ENCODE peak calls at places on chromosome 13, in six cellular contexts. One of them, this sample, is unnamed.

GRCh38 chr13:110799246-110800236 is 86.0 kb downstream of the ING1 start:
- DNase-seq in amniotic epithelial cell: peak
- DNase-seq in heart left ventricle: peak
- DNase-seq in germinal center: no peak
- DNase-seq in effector CD4-positive, alpha-beta T cell: no peak
- DNase-seq in fibroblast of lung: peak
- DNase-seq in this sample: no peak

GRCh38 chr13:60047943-60048342 is 115.8 kb downstream of the DIAPH3 start:
- DNase-seq in heart left ventricle: no peak
- DNase-seq in germinal center: no peak
- DNase-seq in amniotic epithelial cell: no peak
- DNase-seq in fibroblast of lung: peak
- DNase-seq in effector CD4-positive, alpha-beta T cell: no peak
- DNase-seq in this sample: no peak

GRCh38 chr13:94182185-94182761 is 297.2 kb downstream of the DCT start:
- DNase-seq in amniotic epithelial cell: no peak
- DNase-seq in heart left ventricle: no peak
- DNase-seq in effector CD4-positive, alpha-beta T cell: no peak
- DNase-seq in fibroblast of lung: no peak
- DNase-seq in germinal center: no peak
- DNase-seq in this sample: no peak

GRCh38 chr13:21849323-21849722 is 178.4 kb downstream of the FGF9 start:
- DNase-seq in fibroblast of lung: no peak
- DNase-seq in amniotic epithelial cell: peak
- DNase-seq in germinal center: no peak
- DNase-seq in heart left ventricle: no peak
- DNase-seq in effector CD4-positive, alpha-beta T cell: peak
- DNase-seq in this sample: peak

GRCh38 chr13:76048126-76048525 is 412.0 kb downstream of the LMO7 start:
- DNase-seq in germinal center: no peak
- DNase-seq in effector CD4-positive, alpha-beta T cell: no peak
- DNase-seq in amniotic epithelial cell: no peak
- DNase-seq in heart left ventricle: no peak
- DNase-seq in fibroblast of lung: no peak
- DNase-seq in this sample: no peak

GRCh38 chr13:51912091-51912490 is 50.3 kb downstream of the CCDC70 start:
- DNase-seq in heart left ventricle: no peak
- DNase-seq in amniotic epithelial cell: peak
- DNase-seq in germinal center: no peak
- DNase-seq in effector CD4-positive, alpha-beta T cell: no peak
- DNase-seq in fibroblast of lung: peak
- DNase-seq in this sample: no peak

GRCh38 chr13:40681341-40682051 is 15.1 kb upstream of the FOXO1 start:
- DNase-seq in heart left ventricle: peak
- DNase-seq in effector CD4-positive, alpha-beta T cell: no peak
- DNase-seq in fibroblast of lung: peak
- DNase-seq in germinal center: no peak
- DNase-seq in amniotic epithelial cell: peak
- DNase-seq in this sample: no peak

GRCh38 chr13:26996965-26997752 is 174.5 kb downstream of the USP12 start:
- DNase-seq in amniotic epithelial cell: no peak
- DNase-seq in germinal center: peak
- DNase-seq in heart left ventricle: peak
- DNase-seq in fibroblast of lung: no peak
- DNase-seq in effector CD4-positive, alpha-beta T cell: no peak
- DNase-seq in this sample: no peak

GRCh38 chr13:101127741-101128353 is 288.5 kb downstream of the NALCN start:
- DNase-seq in amniotic epithelial cell: peak
- DNase-seq in germinal center: peak
- DNase-seq in heart left ventricle: no peak
- DNase-seq in effector CD4-positive, alpha-beta T cell: no peak
- DNase-seq in fibroblast of lung: peak
- DNase-seq in this sample: peak

GRCh38 chr13:41019027-41019487 is at the start of gene ELF1:
- DNase-seq in amniotic epithelial cell: peak
- DNase-seq in effector CD4-positive, alpha-beta T cell: peak
- DNase-seq in germinal center: peak
- DNase-seq in fibroblast of lung: peak
- DNase-seq in heart left ventricle: peak
- DNase-seq in this sample: no peak

GRCh38 chr13:41696163-41697003 is 239.0 kb downstream of the RGCC start:
- DNase-seq in amniotic epithelial cell: peak
- DNase-seq in germinal center: no peak
- DNase-seq in heart left ventricle: no peak
- DNase-seq in fibroblast of lung: peak
- DNase-seq in effector CD4-positive, alpha-beta T cell: no peak
- DNase-seq in this sample: no peak

GRCh38 chr13:76014618-76015315 is 378.6 kb downstream of the LMO7 start:
- DNase-seq in amniotic epithelial cell: peak
- DNase-seq in heart left ventricle: peak
- DNase-seq in effector CD4-positive, alpha-beta T cell: no peak
- DNase-seq in fibroblast of lung: peak
- DNase-seq in germinal center: no peak
- DNase-seq in this sample: no peak

GRCh38 chr13:113275387-113275786 is 21.7 kb upstream of the LAMP1 start:
- DNase-seq in amniotic epithelial cell: peak
- DNase-seq in heart left ventricle: no peak
- DNase-seq in fibroblast of lung: peak
- DNase-seq in effector CD4-positive, alpha-beta T cell: peak
- DNase-seq in germinal center: no peak
- DNase-seq in this sample: peak

GRCh38 chr13:85528578-85529215 is 270.5 kb downstream of the SLITRK6 start:
- DNase-seq in heart left ventricle: no peak
- DNase-seq in amniotic epithelial cell: peak
- DNase-seq in fibroblast of lung: peak
- DNase-seq in germinal center: no peak
- DNase-seq in effector CD4-positive, alpha-beta T cell: no peak
- DNase-seq in this sample: no peak